ENCODE peak calls at places on chromosome 11, in four cellular contexts. G is NCI-H446, I is NCI-H1694 treated with DMSO at 0.1 percent for 48 hours, M is A172. U is an unnamed sample.
A peak's percentile ranks its signal among the peaks of the same experiment; 100 is the strongest.

GRCh38 chr11:32426192-32426591 is 9.1 kb downstream of the WT1 start:
- DNase-seq in G (no peak), M (no peak), I (peak; percentile 14), U (no peak)

GRCh38 chr11:2927851-2928604 is 1.2 kb downstream of the PHLDA2 start:
- DNase-seq in G (no peak), M (peak; percentile 67), I (no peak), U (peak; percentile 52)

GRCh38 chr11:123082977-123083376 is 21.0 kb upstream of the HSPA8 start:
- DNase-seq in G (no peak), I (no peak), M (no peak), U (no peak)

GRCh38 chr11:118161786-118162185 is 9.2 kb upstream of the SCN4B start:
- DNase-seq in M (no peak), G (no peak), I (no peak), U (no peak)

GRCh38 chr11:64875369-64876225 is 2.8 kb downstream of the EHD1 start:
- DNase-seq in G (no peak), I (no peak), M (no peak), U (no peak)

GRCh38 chr11:111777094-111778046 is 11.2 kb upstream of the PPP2R1B start:
- DNase-seq in G (peak; percentile 77), M (peak; percentile 55), I (peak; percentile 32), U (peak; percentile 63)

GRCh38 chr11:9982796-9983579 is 311.0 kb downstream of the SBF2 start:
- DNase-seq in M (peak; percentile 89), I (no peak), G (peak; percentile 76), U (peak; percentile 82)

GRCh38 chr11:19742595-19743292 is 30.1 kb downstream of the NAV2 start:
- DNase-seq in M (peak; percentile 78), I (peak; percentile 45), G (peak; percentile 81), U (peak; percentile 73)

GRCh38 chr11:101715281-101715680 is 131.5 kb upstream of the TRPC6 start:
- DNase-seq in G (no peak), I (no peak), M (no peak), U (no peak)

GRCh38 chr11:45704635-45705034 is 39.2 kb upstream of the CHST1 start:
- DNase-seq in M (no peak), G (no peak), I (no peak), U (no peak)

GRCh38 chr11:2825886-2826678 is 59.5 kb downstream of the CDKN1C start:
- DNase-seq in G (no peak), I (no peak), M (peak; percentile 95), U (peak; percentile 88)

GRCh38 chr11:36565033-36565610 is 2.7 kb upstream of the RAG1 start:
- DNase-seq in M (no peak), G (no peak), I (no peak), U (no peak)

GRCh38 chr11:3865388-3866193 is 10.1 kb downstream of the STIM1 start:
- DNase-seq in I (no peak), G (no peak), M (peak; percentile 41), U (peak; percentile 76)

GRCh38 chr11:132410383-132410782 is 1040.0 kb downstream of the NTM start:
- DNase-seq in G (no peak), I (no peak), M (no peak), U (no peak)

U was measured in HT1080.